ENCODE peak calls at places on chromosomes 7 and 10, in nine cellular contexts. L, J, I, P, C, X, Q, V and S are unnamed samples.

GRCh38 chr10:46251857-46252847 is 34.6 kb upstream of the ANTXRL start:
- DNase-seq in L (no peak), J (no peak), I (no peak), P (no peak), C (no peak), X (no peak), Q (no peak), V (no peak), S (no peak)

GRCh38 chr7:29924006-29924405 is 65.6 kb downstream of the SCRN1 start:
- DNase-seq in L (no peak), J (no peak), I (no peak), P (no peak), C (no peak), X (no peak), Q (no peak), V (no peak), S (peak; percentile 21)

GRCh38 chr7:29285451-29285807 is 90.9 kb downstream of the CHN2 start:
- DNase-seq in L (no peak), J (peak; percentile 16), I (peak; percentile 96), P (no peak), C (peak; percentile 72), X (no peak), Q (no peak), V (peak; percentile 89), S (no peak)

GRCh38 chr10:93992400-93993030 is 1.2 kb upstream of the PLCE1 start:
- DNase-seq in L (no peak), J (no peak), I (no peak), P (no peak), C (no peak), X (no peak), Q (no peak), V (no peak), S (peak; percentile 63)

GRCh38 chr10:48703776-48704555 is 19.3 kb downstream of the WDFY4 start:
- DNase-seq in L (no peak), J (no peak), I (no peak), P (no peak), C (no peak), X (no peak), Q (no peak), V (no peak), S (no peak)

GRCh38 chr7:151173386-151174245 is 6.1 kb upstream of the GBX1 start:
- DNase-seq in L (no peak), J (no peak), I (no peak), P (no peak), C (no peak), X (no peak), Q (no peak), V (no peak), S (no peak)

GRCh38 chr10:86234553-86235270 is 131.9 kb downstream of the GRID1 start:
- DNase-seq in L (no peak), J (no peak), I (no peak), P (no peak), C (no peak), X (no peak), Q (no peak), V (no peak), S (peak; percentile 46)

GRCh38 chr10:70714961-70715360 is 42.7 kb downstream of the ADAMTS14 start:
- DNase-seq in L (no peak), J (no peak), I (no peak), P (no peak), C (no peak), X (no peak), Q (no peak), V (no peak), S (no peak)

GRCh38 chr10:125116041-125116649 is 44.2 kb downstream of the CTBP2 start:
- DNase-seq in L (no peak), J (no peak), I (no peak), P (peak; percentile 9), C (no peak), X (no peak), Q (no peak), V (no peak), S (no peak)

GRCh38 chr7:79988642-79989041 is 146.0 kb upstream of the GNAI1 start:
- DNase-seq in L (no peak), J (no peak), I (peak; percentile 76), P (no peak), C (no peak), X (no peak), Q (peak; percentile 45), V (no peak), S (no peak)

GRCh38 chr10:59336632-59337031 is 25.7 kb downstream of the FAM13C start:
- DNase-seq in L (no peak), J (no peak), I (peak; percentile 19), P (no peak), C (no peak), X (no peak), Q (peak; percentile 23), V (no peak), S (no peak)

GRCh38 chr10:76324283-76324682 is 892.9 kb downstream of the LRMDA start:
- DNase-seq in L (no peak), J (no peak), I (no peak), P (no peak), C (no peak), X (peak; percentile 14), Q (no peak), V (peak; percentile 82), S (no peak)

GRCh38 chr7:151063212-151063561 is 3.8 kb downstream of the SLC4A2 start:
- DNase-seq in L (no peak), J (no peak), I (no peak), P (no peak), C (no peak), X (no peak), Q (no peak), V (no peak), S (peak; percentile 73)